ENCODE peak calls at places on chromosomes 5 and 9, in five cellular contexts. O is breast epithelium, D is IMR-90, V is tibial nerve, Q is tibial artery. U is an unnamed sample.
A peak's percentile ranks its signal among the peaks of the same experiment; 100 is the strongest.

GRCh38 chr5:178331491-178331981 is 98.9 kb upstream of the PHYKPL start:
- DNase-seq in O (no peak), D (no peak), V (peak; percentile 19), Q (no peak), U (no peak)

GRCh38 chr9:87675466-87675865 is 50.5 kb upstream of the CTSL start:
- DNase-seq in O (no peak), D (no peak), V (no peak), Q (no peak), U (no peak)

GRCh38 chr9:87370003-87370685 is 127.5 kb upstream of the DAPK1 start:
- DNase-seq in O (no peak), D (no peak), V (no peak), Q (no peak), U (no peak)

GRCh38 chr9:133771486-133772482 is 33.6 kb upstream of the SARDH start:
- DNase-seq in O (peak; percentile 39), D (no peak), V (no peak), Q (peak; percentile 60), U (peak; percentile 5)

GRCh38 chr5:52725065-52725746 is 62.5 kb upstream of the ITGA1 start:
- DNase-seq in O (no peak), D (peak; percentile 12), V (no peak), Q (no peak), U (no peak)

GRCh38 chr9:86909388-86909787 is 37.9 kb downstream of the GAS1 start:
- DNase-seq in O (no peak), D (peak; percentile 72), V (no peak), Q (no peak), U (no peak)

GRCh38 chr9:126160067-126160853 is 166.4 kb upstream of the MVB12B start:
- DNase-seq in O (no peak), D (no peak), V (no peak), Q (peak; percentile 43), U (no peak)

GRCh38 chr5:108193021-108193795 is 188.7 kb downstream of the FBXL17 start:
- DNase-seq in O (no peak), D (peak; percentile 75), V (no peak), Q (no peak), U (no peak)

GRCh38 chr5:29800752-29801151 is 1392.7 kb upstream of the CDH6 start:
- DNase-seq in O (no peak), D (no peak), V (no peak), Q (no peak), U (no peak)

DNA sequence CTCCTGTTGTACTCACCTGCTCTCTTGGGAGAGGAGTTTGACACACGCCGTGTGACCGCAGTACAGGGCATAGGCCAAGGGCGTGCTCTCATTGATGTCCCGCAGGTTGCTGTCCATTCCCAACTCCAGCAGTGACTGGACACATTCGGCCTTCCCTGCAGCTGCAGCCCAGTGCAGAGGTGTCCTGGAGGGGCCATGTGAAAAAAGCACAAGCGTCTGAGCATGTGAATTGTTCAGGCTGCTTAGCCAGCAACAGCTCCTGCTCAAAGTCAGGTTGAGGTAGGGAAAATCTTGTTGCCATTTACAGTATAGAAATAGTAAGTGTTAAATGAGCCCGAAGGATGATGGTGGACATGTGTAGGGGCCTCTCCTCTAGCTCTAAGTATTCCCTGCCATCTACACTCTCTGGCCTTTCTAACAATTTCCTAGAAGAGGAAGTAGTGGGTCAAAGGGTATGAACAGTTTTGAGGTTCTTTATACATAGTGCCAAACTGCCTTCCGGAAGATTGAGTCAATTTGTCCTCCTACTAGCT is 116.5 kb downstream of the ANKRD55 start:
- DNase-seq in O (no peak), D (no peak), V (no peak), Q (no peak), U (no peak)
- TF ChIP-seq CTCF in O (no peak), D (no peak), V (no peak), Q (no peak), U (no peak)

GRCh38 chr5:141272906-141273305 is 27.7 kb downstream of the PCDHB15 start:
- DNase-seq in O (no peak), D (no peak), V (no peak), Q (no peak), U (no peak)
- TF ChIP-seq CTCF in O (no peak), D (no peak), V (no peak), Q (no peak), U (no peak)

GRCh38 chr9:18320046-18320445 is 153.9 kb upstream of the ADAMTSL1 start:
- DNase-seq in O (no peak), D (peak; percentile 17), V (no peak), Q (no peak), U (no peak)
- TF ChIP-seq CTCF in O (no peak), D (no peak), V (no peak), Q (no peak), U (no peak)

GRCh38 chr5:174583071-174583470 is 141.3 kb upstream of the MSX2 start:
- DNase-seq in O (no peak), D (no peak), V (no peak), Q (no peak), U (no peak)

GRCh38 chr5:174576042-174576441 is 148.3 kb upstream of the MSX2 start:
- DNase-seq in O (no peak), D (no peak), V (no peak), Q (no peak), U (no peak)

GRCh38 chr5:174585472-174585871 is 138.9 kb upstream of the MSX2 start:
- DNase-seq in O (no peak), D (no peak), V (no peak), Q (no peak), U (no peak)

GRCh38 chr5:174581483-174581882 is 142.9 kb upstream of the MSX2 start:
- DNase-seq in O (no peak), D (no peak), V (no peak), Q (no peak), U (no peak)
- TF ChIP-seq CTCF in O (no peak), D (peak; percentile 19), V (no peak), Q (no peak), U (peak; percentile 65)

U was measured in progenitor cell of endocrine pancreas.